ENCODE peak calls at places on chromosomes 3 and 15, in nine cellular contexts. R is body of pancreas, B is adrenal gland, Y is tibial nerve, O is brain microvascular endothelial cell, H is PC-3, Q is uterus, D is MM.1S, V is transverse colon. Z is an unnamed sample.
A peak's percentile ranks its signal among the peaks of the same experiment; 100 is the strongest.

GRCh38 chr3:33758278-33758677 is 40.2 kb upstream of the PDCD6IP start:
- DNase-seq in R (no peak), B (no peak), Y (no peak), O (no peak), H (no peak), Q (no peak), D (no peak), V (no peak), Z (no peak)

GRCh38 chr3:138349926-138350665 is 1.7 kb downstream of the MRAS start:
- DNase-seq in R (no peak), B (peak; percentile 72), Y (no peak), O (no peak), H (no peak), Q (no peak), D (no peak), V (no peak), Z (peak; percentile 64)

GRCh38 chr3:135706758-135707375 is 258.7 kb upstream of the PPP2R3A start:
- DNase-seq in R (no peak), B (peak; percentile 17), Y (no peak), O (no peak), H (no peak), Q (no peak), D (no peak), V (no peak), Z (no peak)

GRCh38 chr3:160885791-160886286 is 129.8 kb downstream of the PPM1L start:
- DNase-seq in R (peak; percentile 27), B (peak; percentile 71), Y (peak; percentile 64), O (peak; percentile 82), H (peak; percentile 45), Q (peak; percentile 22), D (peak; percentile 28), V (peak; percentile 74), Z (peak; percentile 89)

GRCh38 chr15:54208786-54209185 is 230.5 kb downstream of the UNC13C start:
- DNase-seq in R (no peak), B (no peak), Y (no peak), O (no peak), H (no peak), Q (no peak), D (no peak), V (no peak), Z (no peak)

GRCh38 chr3:195441476-195441970 is 1.3 kb downstream of the ACAP2 start:
- DNase-seq in R (no peak), B (no peak), Y (no peak), O (no peak), H (peak; percentile 26), Q (no peak), D (peak; percentile 37), V (peak; percentile 24), Z (no peak)

GRCh38 chr15:99545605-99546004 is 20.2 kb upstream of the MEF2A start:
- DNase-seq in R (no peak), B (no peak), Y (no peak), O (no peak), H (no peak), Q (no peak), D (no peak), V (no peak), Z (no peak)

GRCh38 chr3:114439279-114439678 is 145.5 kb downstream of the TIGIT start:
- DNase-seq in R (no peak), B (no peak), Y (no peak), O (peak; percentile 27), H (no peak), Q (no peak), D (no peak), V (no peak), Z (no peak)

GRCh38 chr15:72796515-72797337 is 13.2 kb upstream of the ADPGK start:
- DNase-seq in R (peak; percentile 48), B (peak; percentile 56), Y (no peak), O (no peak), H (peak; percentile 19), Q (no peak), D (peak; percentile 55), V (peak; percentile 54), Z (peak; percentile 78)

GRCh38 chr3:193149998-193150397 is 91.0 kb upstream of the PLAAT1 start:
- DNase-seq in R (no peak), B (no peak), Y (no peak), O (no peak), H (no peak), Q (no peak), D (no peak), V (no peak), Z (no peak)

GRCh38 chr3:159788291-159788690 is 200.3 kb upstream of the IL12A start:
- DNase-seq in R (no peak), B (no peak), Y (no peak), O (no peak), H (no peak), Q (no peak), D (no peak), V (no peak), Z (no peak)

GRCh38 chr3:125374996-125375941 is at the start of gene ZNF148:
- DNase-seq in R (peak; percentile 88), B (peak; percentile 90), Y (peak; percentile 74), O (peak; percentile 81), H (peak; percentile 85), Q (peak; percentile 83), D (peak; percentile 89), V (peak; percentile 92), Z (peak; percentile 95)

GRCh38 chr3:192188218-192188835 is 539.0 kb downstream of the FGF12 start:
- DNase-seq in R (peak; percentile 68), B (peak; percentile 31), Y (no peak), O (peak; percentile 15), H (peak; percentile 71), Q (no peak), D (peak; percentile 87), V (peak; percentile 28), Z (peak; percentile 57)

GRCh38 chr15:90213818-90214204 is 12.7 kb downstream of the SEMA4B start:
- DNase-seq in R (peak; percentile 49), B (no peak), Y (no peak), O (no peak), H (no peak), Q (no peak), D (no peak), V (no peak), Z (no peak)
- H3K27ac ChIP-seq in R (peak overlapping the region; percentile 92), B (no peak overlapping the region), Y (no peak overlapping the region), O (no peak overlapping the region), H (peak overlapping the region; percentile 98), Q (no peak overlapping the region), D (no peak overlapping the region), V (peak overlapping the region; percentile 85), Z (no peak overlapping the region)

GRCh38 chr3:53123510-53123909 is 6.7 kb downstream of the RFT1 start:
- DNase-seq in R (no peak), B (no peak), Y (no peak), O (no peak), H (no peak), Q (no peak), D (no peak), V (no peak), Z (no peak)
- H3K36me3 ChIP-seq in R (peaks cover 21% of the 10 kb centered on the region), B (no peaks in the 10 kb centered on the region), Y (no peaks in the 10 kb centered on the region), O (peaks cover 57% of the 10 kb centered on the region), H (peaks cover 34% of the 10 kb centered on the region), Q (no peaks in the 10 kb centered on the region), D (peaks cover 4% of the 10 kb centered on the region), V (peaks cover 61% of the 10 kb centered on the region), Z (peaks cover 7% of the 10 kb centered on the region)

GRCh38 chr3:190444576-190445145 is 5.0 kb downstream of the TMEM207 start:
- DNase-seq in R (no peak), B (no peak), Y (no peak), O (no peak), H (peak; percentile 48), Q (no peak), D (no peak), V (no peak), Z (no peak)

GRCh38 chr3:190444036-190444435 is 5.7 kb downstream of the TMEM207 start:
- DNase-seq in R (no peak), B (no peak), Y (no peak), O (no peak), H (no peak), Q (no peak), D (no peak), V (no peak), Z (no peak)

GRCh38 chr3:190442240-190442639 is 7.5 kb downstream of the TMEM207 start:
- DNase-seq in R (no peak), B (no peak), Y (no peak), O (no peak), H (no peak), Q (no peak), D (no peak), V (no peak), Z (no peak)

GRCh38 chr3:190446492-190447301 is 3.0 kb downstream of the TMEM207 start:
- DNase-seq in R (no peak), B (no peak), Y (no peak), O (peak; percentile 29), H (no peak), Q (no peak), D (no peak), V (no peak), Z (no peak)

DNA sequence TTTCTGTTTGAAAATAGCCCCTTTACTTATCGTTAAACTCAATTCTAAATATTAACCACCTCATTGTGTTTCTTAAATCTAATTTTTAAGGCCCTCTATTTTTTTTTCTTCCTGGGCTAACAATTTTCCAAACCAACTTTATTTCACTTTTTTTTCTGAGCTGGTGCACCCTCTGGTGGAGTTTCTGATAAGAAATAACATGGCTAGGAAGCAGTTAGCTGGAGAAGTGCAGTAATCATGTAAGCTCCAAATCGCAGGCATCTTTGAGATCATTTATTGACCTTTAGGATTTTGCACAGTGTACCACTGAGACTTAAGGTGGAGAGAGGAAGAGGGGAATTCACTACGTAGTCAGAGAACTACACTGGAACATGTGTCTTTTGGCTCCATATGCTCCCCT is 6.4 kb downstream of the TMEM207 start:
- DNase-seq in R (no peak), B (no peak), Y (no peak), O (peak; percentile 31), H (peak; percentile 51), Q (no peak), D (no peak), V (no peak), Z (no peak)
- TF ChIP-seq CTCF in R (no peak), B (peak; percentile 16), Y (no peak), O (peak; percentile 51), H (peak; percentile 78), Q (no peak), D (no peak), V (peak; percentile 3), Z (no peak)

GRCh38 chr3:59818033-59818936 is 768.5 kb upstream of the CFAP20DC start:
- DNase-seq in R (peak; percentile 58), B (peak; percentile 84), Y (peak; percentile 86), O (peak; percentile 98), H (peak; percentile 96), Q (peak; percentile 83), D (no peak), V (peak; percentile 76), Z (peak; percentile 88)
- H3K27ac ChIP-seq in R (no peak overlapping the region), B (no peak overlapping the region), Y (no peak overlapping the region), O (peak overlapping the region; percentile 96), H (peak overlapping the region; percentile 98), Q (peak overlapping the region; percentile 49), D (no peak overlapping the region), V (no peak overlapping the region), Z (peak overlapping the region; percentile 63)

GRCh38 chr3:32157600-32158264 is 51.3 kb downstream of the GPD1L start:
- DNase-seq in R (no peak), B (no peak), Y (no peak), O (no peak), H (no peak), Q (no peak), D (no peak), V (no peak), Z (no peak)
- H3K36me3 ChIP-seq in R (no peaks in the 10 kb centered on the region), B (no peaks in the 10 kb centered on the region), Y (no peaks in the 10 kb centered on the region), O (no peaks in the 10 kb centered on the region), H (no peaks in the 10 kb centered on the region), Q (no peaks in the 10 kb centered on the region), D (no peaks in the 10 kb centered on the region), V (peaks cover 19% of the 10 kb centered on the region), Z (peaks cover 2% of the 10 kb centered on the region)

GRCh38 chr3:51384730-51385473 is at the start of gene MANF:
- DNase-seq in R (peak; percentile 98), B (peak; percentile 99), Y (peak; percentile 95), O (peak; percentile 98), H (peak; percentile 98), Q (peak; percentile 97), D (peak; percentile 98), V (peak; percentile 98), Z (peak; percentile 99)
- TF ChIP-seq CTCF in R (no peak), B (no peak), Y (peak; percentile 72), O (no peak), H (no peak), Q (peak; percentile 44), D (no peak), V (peak; percentile 5), Z (no peak)

Z was measured in psoas muscle.